ENCODE peak calls at places on chromosomes 3 and 15, in nine cellular contexts. One of them, this sample, is unnamed.
A peak's percentile ranks its signal among the peaks of the same experiment; 100 is the strongest.

GRCh38 chr15:77014137-77015081 is 19.5 kb downstream of the PSTPIP1 start:
- DNase-seq in stimulated activated CD8-positive, alpha-beta memory T cell treated with anti-CD3 and anti-CD28 coated beads, Interleukin-4, amount 100 ng/mL, for 48 hours: peak; percentile 58
- DNase-seq in midbrain: no peak
- DNase-seq in GM03348: no peak
- DNase-seq in Calu3: no peak
- DNase-seq in HCEC 1CT: no peak
- DNase-seq in activated T-cell treated with anti-CD3 and anti-CD28 coated beads, Interleukin-2, amount 50 U/mL, for 4 hours: no peak
- DNase-seq in GM23248: no peak
- DNase-seq in mammary epithelial cell: no peak
- DNase-seq in this sample: no peak

GRCh38 chr3:141240290-141241247 is 8.9 kb downstream of the PXYLP1 start:
- DNase-seq in stimulated activated CD8-positive, alpha-beta memory T cell treated with anti-CD3 and anti-CD28 coated beads, Interleukin-4, amount 100 ng/mL, for 48 hours: no peak
- DNase-seq in midbrain: no peak
- DNase-seq in GM03348: peak; percentile 44
- DNase-seq in Calu3: no peak
- DNase-seq in HCEC 1CT: no peak
- DNase-seq in activated T-cell treated with anti-CD3 and anti-CD28 coated beads, Interleukin-2, amount 50 U/mL, for 4 hours: no peak
- DNase-seq in GM23248: peak; percentile 80
- DNase-seq in mammary epithelial cell: peak; percentile 61
- DNase-seq in this sample: no peak

GRCh38 chr15:61339526-61339925 is 110.4 kb upstream of the RORA start:
- DNase-seq in stimulated activated CD8-positive, alpha-beta memory T cell treated with anti-CD3 and anti-CD28 coated beads, Interleukin-4, amount 100 ng/mL, for 48 hours: no peak
- DNase-seq in midbrain: no peak
- DNase-seq in GM03348: no peak
- DNase-seq in Calu3: no peak
- DNase-seq in HCEC 1CT: no peak
- DNase-seq in activated T-cell treated with anti-CD3 and anti-CD28 coated beads, Interleukin-2, amount 50 U/mL, for 4 hours: no peak
- DNase-seq in GM23248: no peak
- DNase-seq in mammary epithelial cell: no peak
- DNase-seq in this sample: no peak

GRCh38 chr3:172679599-172679998 is 31.3 kb downstream of the NCEH1 start:
- DNase-seq in stimulated activated CD8-positive, alpha-beta memory T cell treated with anti-CD3 and anti-CD28 coated beads, Interleukin-4, amount 100 ng/mL, for 48 hours: no peak
- DNase-seq in midbrain: no peak
- DNase-seq in GM03348: no peak
- DNase-seq in Calu3: no peak
- DNase-seq in HCEC 1CT: no peak
- DNase-seq in activated T-cell treated with anti-CD3 and anti-CD28 coated beads, Interleukin-2, amount 50 U/mL, for 4 hours: no peak
- DNase-seq in GM23248: no peak
- DNase-seq in mammary epithelial cell: no peak
- DNase-seq in this sample: no peak

GRCh38 chr3:115595611-115596010 is 27.7 kb upstream of the GAP43 start:
- DNase-seq in stimulated activated CD8-positive, alpha-beta memory T cell treated with anti-CD3 and anti-CD28 coated beads, Interleukin-4, amount 100 ng/mL, for 48 hours: no peak
- DNase-seq in midbrain: no peak
- DNase-seq in GM03348: no peak
- DNase-seq in Calu3: no peak
- DNase-seq in HCEC 1CT: no peak
- DNase-seq in activated T-cell treated with anti-CD3 and anti-CD28 coated beads, Interleukin-2, amount 50 U/mL, for 4 hours: no peak
- DNase-seq in GM23248: no peak
- DNase-seq in mammary epithelial cell: no peak
- DNase-seq in this sample: no peak

GRCh38 chr3:48723725-48724124 is 6.7 kb upstream of the IP6K2 start:
- DNase-seq in stimulated activated CD8-positive, alpha-beta memory T cell treated with anti-CD3 and anti-CD28 coated beads, Interleukin-4, amount 100 ng/mL, for 48 hours: no peak
- DNase-seq in midbrain: no peak
- DNase-seq in GM03348: no peak
- DNase-seq in Calu3: no peak
- DNase-seq in HCEC 1CT: no peak
- DNase-seq in activated T-cell treated with anti-CD3 and anti-CD28 coated beads, Interleukin-2, amount 50 U/mL, for 4 hours: no peak
- DNase-seq in GM23248: no peak
- DNase-seq in mammary epithelial cell: no peak
- DNase-seq in this sample: no peak

GRCh38 chr3:10505050-10505790 is at the start of gene ATP2B2:
- DNase-seq in stimulated activated CD8-positive, alpha-beta memory T cell treated with anti-CD3 and anti-CD28 coated beads, Interleukin-4, amount 100 ng/mL, for 48 hours: peak; percentile 27
- DNase-seq in midbrain: peak; percentile 29
- DNase-seq in GM03348: peak; percentile 49
- DNase-seq in Calu3: no peak
- DNase-seq in HCEC 1CT: no peak
- DNase-seq in activated T-cell treated with anti-CD3 and anti-CD28 coated beads, Interleukin-2, amount 50 U/mL, for 4 hours: no peak
- DNase-seq in GM23248: peak; percentile 13
- DNase-seq in mammary epithelial cell: no peak
- DNase-seq in this sample: no peak

GRCh38 chr15:81002254-81003022 is 1.7 kb downstream of the TLNRD1 start:
- DNase-seq in stimulated activated CD8-positive, alpha-beta memory T cell treated with anti-CD3 and anti-CD28 coated beads, Interleukin-4, amount 100 ng/mL, for 48 hours: no peak
- DNase-seq in midbrain: no peak
- DNase-seq in GM03348: peak; percentile 47
- DNase-seq in Calu3: peak; percentile 31
- DNase-seq in HCEC 1CT: no peak
- DNase-seq in activated T-cell treated with anti-CD3 and anti-CD28 coated beads, Interleukin-2, amount 50 U/mL, for 4 hours: no peak
- DNase-seq in GM23248: peak; percentile 57
- DNase-seq in mammary epithelial cell: no peak
- DNase-seq in this sample: no peak

GRCh38 chr15:67149068-67149841 is 83.9 kb downstream of the SMAD3 start:
- DNase-seq in stimulated activated CD8-positive, alpha-beta memory T cell treated with anti-CD3 and anti-CD28 coated beads, Interleukin-4, amount 100 ng/mL, for 48 hours: no peak
- DNase-seq in midbrain: no peak
- DNase-seq in GM03348: no peak
- DNase-seq in Calu3: no peak
- DNase-seq in HCEC 1CT: no peak
- DNase-seq in activated T-cell treated with anti-CD3 and anti-CD28 coated beads, Interleukin-2, amount 50 U/mL, for 4 hours: no peak
- DNase-seq in GM23248: peak; percentile 13
- DNase-seq in mammary epithelial cell: no peak
- DNase-seq in this sample: no peak

GRCh38 chr15:90231028-90232017 is 2.4 kb downstream of the CIB1 start:
- DNase-seq in stimulated activated CD8-positive, alpha-beta memory T cell treated with anti-CD3 and anti-CD28 coated beads, Interleukin-4, amount 100 ng/mL, for 48 hours: peak; percentile 73
- DNase-seq in midbrain: no peak
- DNase-seq in GM03348: no peak
- DNase-seq in Calu3: no peak
- DNase-seq in HCEC 1CT: no peak
- DNase-seq in activated T-cell treated with anti-CD3 and anti-CD28 coated beads, Interleukin-2, amount 50 U/mL, for 4 hours: peak; percentile 66
- DNase-seq in GM23248: no peak
- DNase-seq in mammary epithelial cell: no peak
- DNase-seq in this sample: peak; percentile 81

GRCh38 chr15:74817370-74817737 is 4.7 kb downstream of the LMAN1L start:
- DNase-seq in stimulated activated CD8-positive, alpha-beta memory T cell treated with anti-CD3 and anti-CD28 coated beads, Interleukin-4, amount 100 ng/mL, for 48 hours: no peak
- DNase-seq in midbrain: no peak
- DNase-seq in GM03348: peak; percentile 56
- DNase-seq in Calu3: peak; percentile 29
- DNase-seq in HCEC 1CT: peak; percentile 20
- DNase-seq in activated T-cell treated with anti-CD3 and anti-CD28 coated beads, Interleukin-2, amount 50 U/mL, for 4 hours: no peak
- DNase-seq in GM23248: peak; percentile 60
- DNase-seq in mammary epithelial cell: peak; percentile 77
- DNase-seq in this sample: peak; percentile 93

GRCh38 chr3:190352866-190353457 is 30.7 kb upstream of the CLDN1 start:
- DNase-seq in stimulated activated CD8-positive, alpha-beta memory T cell treated with anti-CD3 and anti-CD28 coated beads, Interleukin-4, amount 100 ng/mL, for 48 hours: no peak
- DNase-seq in midbrain: no peak
- DNase-seq in GM03348: no peak
- DNase-seq in Calu3: no peak
- DNase-seq in HCEC 1CT: no peak
- DNase-seq in activated T-cell treated with anti-CD3 and anti-CD28 coated beads, Interleukin-2, amount 50 U/mL, for 4 hours: no peak
- DNase-seq in GM23248: no peak
- DNase-seq in mammary epithelial cell: no peak
- DNase-seq in this sample: no peak

GRCh38 chr15:91866971-91867372 is 13.5 kb downstream of the SLCO3A1 start:
- DNase-seq in stimulated activated CD8-positive, alpha-beta memory T cell treated with anti-CD3 and anti-CD28 coated beads, Interleukin-4, amount 100 ng/mL, for 48 hours: no peak
- DNase-seq in midbrain: peak; percentile 63
- DNase-seq in GM03348: peak; percentile 39
- DNase-seq in Calu3: peak; percentile 41
- DNase-seq in HCEC 1CT: peak; percentile 8
- DNase-seq in activated T-cell treated with anti-CD3 and anti-CD28 coated beads, Interleukin-2, amount 50 U/mL, for 4 hours: no peak
- DNase-seq in GM23248: peak; percentile 64
- DNase-seq in mammary epithelial cell: peak; percentile 88
- DNase-seq in this sample: peak; percentile 84

GRCh38 chr3:23455084-23455483 is 252.0 kb downstream of the UBE2E2 start:
- DNase-seq in stimulated activated CD8-positive, alpha-beta memory T cell treated with anti-CD3 and anti-CD28 coated beads, Interleukin-4, amount 100 ng/mL, for 48 hours: no peak
- DNase-seq in midbrain: no peak
- DNase-seq in GM03348: peak; percentile 57
- DNase-seq in Calu3: no peak
- DNase-seq in HCEC 1CT: peak; percentile 82
- DNase-seq in activated T-cell treated with anti-CD3 and anti-CD28 coated beads, Interleukin-2, amount 50 U/mL, for 4 hours: no peak
- DNase-seq in GM23248: peak; percentile 86
- DNase-seq in mammary epithelial cell: peak; percentile 80
- DNase-seq in this sample: peak; percentile 17

GRCh38 chr3:107421170-107421792 is 44.0 kb downstream of the CCDC54 start:
- DNase-seq in stimulated activated CD8-positive, alpha-beta memory T cell treated with anti-CD3 and anti-CD28 coated beads, Interleukin-4, amount 100 ng/mL, for 48 hours: no peak
- DNase-seq in midbrain: peak; percentile 87
- DNase-seq in GM03348: peak; percentile 62
- DNase-seq in Calu3: peak; percentile 28
- DNase-seq in HCEC 1CT: peak; percentile 80
- DNase-seq in activated T-cell treated with anti-CD3 and anti-CD28 coated beads, Interleukin-2, amount 50 U/mL, for 4 hours: no peak
- DNase-seq in GM23248: peak; percentile 75
- DNase-seq in mammary epithelial cell: peak; percentile 66
- DNase-seq in this sample: no peak